ENCODE peak calls at places on chromosomes 13 and 19, in four cellular contexts. N is GM12878, G is HepG2, T is K562. W is an unnamed sample.

GRCh38 chr13:111153977-111154332 is 38.8 kb downstream of the ARHGEF7 start:
- DNase-seq in N (no peak), T (peak; percentile 60), G (peak; percentile 38), W (peak; percentile 14)

GRCh38 chr19:52665529-52665928 is 27.4 kb upstream of the ZNF83 start:
- DNase-seq in T (peak; percentile 48), N (no peak), G (no peak), W (no peak)

GRCh38 chr19:39430675-39431593 is 4.8 kb downstream of the RPS16 start:
- DNase-seq in N (no peak), G (peak; percentile 71), T (peak; percentile 48), W (peak; percentile 99)

GRCh38 chr19:49297403-49297802 is 27.6 kb downstream of the SLC6A16 start:
- DNase-seq in N (no peak), T (no peak), G (no peak), W (no peak)

GRCh38 chr13:106905380-106906259 is 337.7 kb upstream of the ARGLU1 start:
- DNase-seq in G (no peak), N (no peak), T (no peak), W (no peak)

GRCh38 chr13:52103386-52103785 is 25.5 kb downstream of the NEK5 start:
- DNase-seq in N (no peak), T (no peak), G (no peak), W (no peak)

GRCh38 chr19:2411709-2412108 is 15.7 kb downstream of the TIMM13 start:
- DNase-seq in T (no peak), N (no peak), G (no peak), W (no peak)

GRCh38 chr19:2271516-2272103 is 10.4 kb downstream of the PEAK3 start:
- DNase-seq in N (no peak), T (no peak), G (no peak), W (no peak)

GRCh38 chr13:57582032-57582431 is 49.5 kb upstream of the PCDH17 start:
- DNase-seq in N (no peak), G (peak; percentile 4), T (no peak), W (no peak)

GRCh38 chr19:16319466-16319865 is 5.2 kb upstream of the KLF2 start:
- DNase-seq in T (no peak), N (no peak), G (no peak), W (no peak)

GRCh38 chr19:13212759-13213330 is 62.6 kb downstream of the IER2 start:
- DNase-seq in N (peak; percentile 20), G (peak; percentile 58), T (peak; percentile 83), W (peak; percentile 51)

GRCh38 chr13:106105153-106105552 is 430.3 kb downstream of the EFNB2 start:
- DNase-seq in T (no peak), G (no peak), N (no peak), W (no peak)

GRCh38 chr19:34235425-34235940 is 18.9 kb upstream of the GARRE1 start:
- DNase-seq in T (no peak), N (no peak), G (no peak), W (no peak)

GRCh38 chr19:34230833-34231232 is 23.5 kb upstream of the GARRE1 start:
- DNase-seq in N (no peak), G (no peak), T (no peak), W (no peak)

GRCh38 chr19:34231439-34231838 is 22.9 kb upstream of the GARRE1 start:
- DNase-seq in N (no peak), G (no peak), T (no peak), W (no peak)

GRCh38 chr19:34229721-34230120 is 24.6 kb upstream of the GARRE1 start:
- DNase-seq in G (no peak), N (no peak), T (no peak), W (no peak)

GRCh38 chr19:34232566-34233481 is 21.5 kb upstream of the GARRE1 start:
- DNase-seq in T (no peak), G (peak; percentile 56), N (no peak), W (peak; percentile 62)
- TF ChIP-seq KDM1A in T (no peak), G (no peak), N (no peak), W (no peak)

GRCh38 chr13:46613409-46614049 is 60.6 kb downstream of the LRCH1 start:
- DNase-seq in G (no peak), N (no peak), T (no peak), W (no peak)

GRCh38 chr13:46617382-46617781 is 64.4 kb downstream of the LRCH1 start:
- DNase-seq in G (no peak), T (no peak), N (no peak), W (no peak)

GRCh38 chr13:46612258-46612657 is 59.3 kb downstream of the LRCH1 start:
- DNase-seq in G (no peak), N (no peak), T (no peak), W (no peak)

GRCh38 chr13:46615888-46616531 is 63.0 kb downstream of the LRCH1 start:
- DNase-seq in N (no peak), T (no peak), G (no peak), W (no peak)

DNA sequence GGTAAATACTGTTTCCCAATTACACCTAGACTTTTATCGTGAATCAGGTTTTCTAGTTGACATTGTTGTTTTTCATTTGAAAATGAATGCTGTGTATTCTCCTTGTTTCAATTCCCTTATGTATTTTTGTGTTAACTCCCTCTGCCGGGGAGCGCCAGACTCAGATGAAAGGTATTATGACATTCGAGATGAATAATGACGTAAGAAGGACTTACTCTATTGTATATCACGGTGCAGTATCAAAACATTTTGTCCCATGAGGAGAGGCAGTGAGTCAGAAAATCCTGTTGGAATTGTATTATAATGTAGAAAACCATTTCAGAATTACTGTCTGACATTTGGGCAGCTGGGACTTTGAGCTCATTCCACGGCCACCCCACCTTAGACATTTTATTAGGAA is 61.6 kb downstream of the LRCH1 start:
- DNase-seq in T (no peak), G (no peak), N (no peak), W (peak; percentile 61)
- TF ChIP-seq MYC in T (no peak), G (no peak), N (no peak), W (no peak)

GRCh38 chr13:70255406-70255991 is 147.2 kb upstream of the KLHL1 start:
- DNase-seq in G (no peak), N (no peak), T (no peak), W (no peak)

GRCh38 chr13:70253411-70253810 is 145.2 kb upstream of the KLHL1 start:
- DNase-seq in N (no peak), G (no peak), T (no peak), W (no peak)

GRCh38 chr13:70249332-70250064 is 141.2 kb upstream of the KLHL1 start:
- DNase-seq in T (no peak), G (peak; percentile 87), N (no peak), W (peak; percentile 55)

GRCh38 chr13:70253834-70254233 is 145.6 kb upstream of the KLHL1 start:
- DNase-seq in N (no peak), T (no peak), G (peak; percentile 9), W (no peak)
- TF ChIP-seq KDM1A in N (no peak), T (no peak), G (no peak), W (no peak)

DNA sequence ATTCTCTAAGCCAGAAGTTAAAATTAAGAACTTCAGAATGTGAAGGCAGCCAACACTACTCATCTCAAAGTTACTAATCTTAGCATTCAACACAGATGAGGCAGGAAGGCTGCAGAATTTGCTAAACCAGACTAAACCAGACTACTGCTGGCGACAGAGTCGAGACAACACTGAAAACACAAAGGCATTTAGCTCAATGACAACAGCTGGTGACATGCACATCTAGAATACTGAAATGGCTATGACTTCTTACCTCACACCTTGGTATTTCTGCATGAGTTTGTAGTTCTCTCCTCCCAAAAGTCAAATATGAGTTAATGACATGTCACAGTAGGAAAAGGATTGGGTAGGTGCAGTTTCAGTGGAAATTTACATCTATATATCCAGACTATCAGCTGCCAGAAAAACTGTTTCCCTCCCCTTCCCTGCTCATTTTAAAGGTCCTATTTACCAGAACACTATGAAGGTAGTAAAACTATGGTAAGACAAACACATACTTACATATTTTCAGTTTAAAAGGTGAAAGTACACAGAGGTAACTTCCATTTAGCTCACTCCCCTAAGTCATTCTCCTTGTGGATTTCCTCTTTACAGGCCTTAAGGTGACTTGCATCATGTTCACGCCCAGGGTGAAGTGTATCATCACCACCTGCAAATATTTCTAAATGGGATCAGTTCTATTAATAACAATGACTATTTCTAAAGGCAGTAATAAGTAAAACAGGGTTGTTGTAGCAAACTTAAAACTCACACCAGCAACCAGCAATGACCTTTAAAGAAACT is 21.4 kb downstream of the FOXO1 start:
- DNase-seq in T (no peak), G (no peak), N (no peak), W (no peak)
- TF ChIP-seq MYC in T (no peak), G (no peak), N (no peak), W (no peak)

DNA sequence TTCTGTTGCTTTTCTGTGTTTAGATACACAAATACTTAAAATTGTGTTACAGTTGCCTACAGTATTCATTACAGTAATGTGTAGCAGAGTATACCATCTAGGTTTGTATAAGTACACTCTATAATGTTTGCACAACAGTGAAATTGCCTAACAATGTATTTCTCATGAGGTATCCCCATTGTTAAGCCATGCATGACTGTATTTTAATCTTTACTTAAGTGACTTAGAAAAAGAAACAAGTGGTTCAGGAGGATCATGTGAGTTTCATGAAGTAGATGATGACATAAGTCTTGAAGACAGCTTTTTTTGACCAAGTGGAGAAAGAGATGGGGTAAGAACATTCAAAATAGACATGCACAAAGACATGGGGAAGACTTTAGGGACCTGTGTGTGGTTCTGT is 8.4 kb upstream of the KCTD4 start:
- DNase-seq in N (no peak), T (no peak), G (no peak), W (no peak)
- TF ChIP-seq KDM1A in N (no peak), T (no peak), G (no peak), W (no peak)

GRCh38 chr13:33490461-33491327 is 205.1 kb upstream of the STARD13 start:
- DNase-seq in T (peak; percentile 5), G (no peak), N (no peak), W (no peak)
- TF ChIP-seq MYC in T (no peak), G (no peak), N (no peak), W (no peak)

GRCh38 chr13:35978607-35979316 is 152.4 kb downstream of the DCLK1 start:
- DNase-seq in T (peak; percentile 36), G (peak; percentile 42), N (no peak), W (peak; percentile 12)
- TF ChIP-seq KDM1A in T (no peak), G (no peak), N (no peak), W (no peak)

W was measured in A549.